ENCODE peak calls at places on chromosomes 1 and 21, in five cellular contexts. Q, T, G, H and W are unnamed samples. For H3K9me3, the result is how much of the 10 kb centered on the place peaks cover.

GRCh38 chr1:198677027-198677426 is 38.2 kb downstream of the PTPRC start:
- DNase-seq in Q (no peak), T (no peak), G (no peak), H (no peak), W (no peak)

GRCh38 chr21:38170283-38170682 is 86.5 kb upstream of the KCNJ15 start:
- DNase-seq in Q (no peak), T (peak), G (no peak), H (peak), W (no peak)

GRCh38 chr1:27360159-27361043 is 6.4 kb downstream of the MAP3K6 start:
- DNase-seq in Q (no peak), T (no peak), G (no peak), H (no peak), W (no peak)

GRCh38 chr1:19341201-19342076 is 29.3 kb downstream of the SLC66A1 start:
- DNase-seq in Q (peak), T (peak), G (peak), H (peak), W (peak)

GRCh38 chr21:30813174-30813573 is at the start of gene KRTAP8-1:
- DNase-seq in Q (no peak), T (no peak), G (no peak), H (no peak), W (no peak)

GRCh38 chr21:42974832-42975820 is 764 bp downstream of the PKNOX1 start:
- DNase-seq in Q (peak), T (peak), G (peak), H (peak), W (peak)

GRCh38 chr1:101190441-101190840 is 46.4 kb upstream of the S1PR1 start:
- DNase-seq in Q (no peak), T (peak), G (no peak), H (peak), W (no peak)

GRCh38 chr1:156845055-156845952 is 13.6 kb downstream of the INSRR start:
- DNase-seq in Q (no peak), T (peak), G (peak), H (no peak), W (no peak)

GRCh38 chr1:53061859-53062714 is at the start of gene PODN:
- DNase-seq in Q (no peak), T (peak), G (peak), H (no peak), W (no peak)

GRCh38 chr1:24413350-24414163 is at the start of gene STPG1:
- DNase-seq in Q (peak), T (peak), G (peak), H (peak), W (peak)

GRCh38 chr1:31910933-31911332 is 27.2 kb downstream of the PTP4A2 start:
- DNase-seq in Q (no peak), T (no peak), G (no peak), H (no peak), W (no peak)

GRCh38 chr1:92728687-92729086 is 56.2 kb downstream of the EVI5 start:
- DNase-seq in Q (no peak), T (peak), G (no peak), H (peak), W (no peak)

GRCh38 chr1:25787477-25788043 is 12.4 kb upstream of the SELENON start:
- DNase-seq in Q (no peak), T (no peak), G (no peak), H (peak), W (no peak)

GRCh38 chr1:154866995-154867795 is 2.9 kb downstream of the KCNN3 start:
- DNase-seq in Q (no peak), T (peak), G (peak), H (peak), W (no peak)

GRCh38 chr1:64087768-64088167 is 115.7 kb upstream of the UBE2U start:
- DNase-seq in Q (no peak), T (peak), G (no peak), H (peak), W (no peak)

GRCh38 chr1:103177146-103177850 is 69.0 kb upstream of the COL11A1 start:
- DNase-seq in Q (no peak), T (no peak), G (no peak), H (peak), W (no peak)

GRCh38 chr21:39863111-39863510 is 4.1 kb upstream of the PCP4 start:
- DNase-seq in Q (no peak), T (no peak), G (no peak), H (no peak), W (no peak)

GRCh38 chr1:8746554-8746953 is 70.9 kb downstream of the RERE start:
- DNase-seq in Q (no peak), T (no peak), G (no peak), H (peak), W (no peak)

GRCh38 chr1:21887216-21887736 is 49.8 kb downstream of the HSPG2 start:
- DNase-seq in Q (no peak), T (no peak), G (peak), H (no peak), W (no peak)

GRCh38 chr21:36478207-36478701 is 1.7 kb downstream of the CLDN14 start:
- DNase-seq in Q (no peak), T (peak), G (no peak), H (peak), W (no peak)

GRCh38 chr1:56525463-56526155 is 53.8 kb downstream of the PLPP3 start:
- DNase-seq in Q (no peak), T (peak), G (no peak), H (peak), W (no peak)

GRCh38 chr1:230827081-230827681 is 41.1 kb downstream of the C1orf198 start:
- DNase-seq in Q (no peak), T (peak), G (no peak), H (peak), W (no peak)

GRCh38 chr1:26922201-26922729 is 722 bp downstream of the NUDC start:
- DNase-seq in Q (no peak), T (peak), G (no peak), H (peak), W (no peak)

GRCh38 chr1:46682064-46682463 is 10.4 kb downstream of the TEX38 start:
- DNase-seq in Q (no peak), T (no peak), G (no peak), H (no peak), W (no peak)

GRCh38 chr1:64917328-64917861 is 49.0 kb downstream of the JAK1 start:
- DNase-seq in Q (no peak), T (peak), G (peak), H (peak), W (no peak)

GRCh38 chr1:17207966-17208418 is 3.1 kb downstream of the PADI1 start:
- DNase-seq in Q (peak), T (peak), G (peak), H (peak), W (peak)

GRCh38 chr21:42338730-42339715 is 11.8 kb downstream of the TFF2 start:
- DNase-seq in Q (no peak), T (no peak), G (no peak), H (no peak), W (no peak)

GRCh38 chr1:8216005-8216404 is 101.9 kb upstream of the SLC45A1 start:
- DNase-seq in Q (no peak), T (no peak), G (no peak), H (peak), W (no peak)

GRCh38 chr21:31346256-31346821 is 2.3 kb upstream of the TIAM1 start:
- DNase-seq in Q (no peak), T (no peak), G (no peak), H (no peak), W (no peak)

GRCh38 chr1:235866207-235866912 is at the start of gene LYST:
- DNase-seq in Q (peak), T (peak), G (peak), H (peak), W (peak)

GRCh38 chr1:233412812-233413211 is 85.3 kb downstream of the MAP3K21 start:
- DNase-seq in Q (no peak), T (no peak), G (no peak), H (no peak), W (no peak)

GRCh38 chr1:64363116-64363515 is 106.8 kb upstream of the CACHD1 start:
- DNase-seq in Q (no peak), T (no peak), G (no peak), H (no peak), W (no peak)

GRCh38 chr1:56967900-56968832 is 2.4 kb upstream of the C8B start:
- DNase-seq in Q (no peak), T (peak), G (no peak), H (peak), W (no peak)

GRCh38 chr1:43582162-43582566 is 51.5 kb downstream of the PTPRF start:
- DNase-seq in Q (no peak), T (peak), G (no peak), H (peak), W (no peak)

GRCh38 chr21:17889171-17889570 is 70.0 kb upstream of the C21orf91 start:
- DNase-seq in Q (no peak), T (no peak), G (no peak), H (no peak), W (no peak)

GRCh38 chr1:219837274-219837993 is 90.9 kb downstream of the SLC30A10 start:
- DNase-seq in Q (no peak), T (peak), G (no peak), H (peak), W (no peak)

GRCh38 chr1:119984771-119985170 is 84.7 kb downstream of the NOTCH2 start:
- DNase-seq in Q (no peak), T (no peak), G (no peak), H (no peak), W (no peak)

GRCh38 chr1:119987112-119987511 is 82.3 kb downstream of the NOTCH2 start:
- DNase-seq in Q (no peak), T (peak), G (no peak), H (peak), W (no peak)

GRCh38 chr1:119988316-119989067 is 81.0 kb downstream of the NOTCH2 start:
- DNase-seq in Q (no peak), T (no peak), G (no peak), H (peak), W (no peak)

GRCh38 chr1:119987689-119988088 is 81.8 kb downstream of the NOTCH2 start:
- DNase-seq in Q (no peak), T (no peak), G (no peak), H (no peak), W (no peak)

DNA sequence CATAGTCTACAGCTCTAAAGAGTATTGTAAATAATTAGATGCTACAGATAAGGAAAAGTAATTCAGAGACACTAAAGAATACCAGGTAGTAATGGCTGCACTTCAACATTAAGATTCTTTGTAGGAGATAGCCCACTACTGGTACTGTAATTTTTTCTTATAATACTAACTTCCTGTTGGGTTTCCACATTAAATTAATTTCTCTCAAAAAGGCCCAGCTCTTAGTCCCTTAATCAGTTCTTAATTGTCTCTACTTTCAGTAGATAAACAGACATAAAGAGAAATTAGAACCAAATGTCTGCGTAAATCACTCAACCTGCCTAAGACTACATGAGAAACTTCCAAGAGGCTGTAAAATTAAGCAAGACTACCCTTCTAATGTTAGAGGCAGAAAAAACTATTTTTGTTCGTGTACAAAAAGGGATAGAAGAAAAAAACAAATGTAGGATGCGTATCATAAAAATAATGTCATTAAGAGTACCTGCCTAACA is 83.4 kb downstream of the NOTCH2 start:
- DNase-seq in Q (no peak), T (no peak), G (no peak), H (no peak), W (no peak)
- H3K9me3 ChIP-seq in Q (under half), T (under half), G (under half), H (under half), W (under half)

GRCh38 chr1:224302947-224303346 is 27.0 kb downstream of the NVL start:
- DNase-seq in Q (no peak), T (no peak), G (no peak), H (peak), W (no peak)

GRCh38 chr1:224304767-224305166 is 25.2 kb downstream of the NVL start:
- DNase-seq in Q (no peak), T (no peak), G (no peak), H (no peak), W (no peak)

GRCh38 chr1:224312025-224312424 is 17.9 kb downstream of the NVL start:
- DNase-seq in Q (no peak), T (no peak), G (no peak), H (no peak), W (no peak)

DNA sequence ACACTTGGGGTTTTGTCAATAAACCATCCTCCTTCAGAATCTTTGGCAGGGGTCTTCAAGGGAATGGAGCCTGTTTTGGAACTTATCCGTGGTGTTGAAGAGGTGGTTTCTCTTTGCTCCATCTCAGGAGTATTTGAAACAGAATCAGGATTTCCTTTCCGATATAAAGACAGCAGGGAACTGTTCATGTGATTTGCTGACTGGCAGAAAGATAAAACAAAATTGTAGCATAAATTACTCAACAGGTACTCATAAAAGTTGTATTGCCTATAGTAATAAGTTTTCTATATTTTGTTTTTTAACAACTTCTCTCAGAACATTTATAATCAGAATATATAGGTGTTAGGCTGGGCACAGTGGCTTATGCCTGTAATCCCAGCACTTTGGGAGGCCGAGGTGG is 21.9 kb downstream of the NVL start:
- DNase-seq in Q (no peak), T (no peak), G (no peak), H (no peak), W (no peak)
- H3K9me3 ChIP-seq in Q (under half), T (under half), G (under half), H (under half), W (under half)

GRCh38 chr1:248127653-248128052 is 17.3 kb upstream of the OR2M5 start:
- DNase-seq in Q (no peak), T (no peak), G (no peak), H (no peak), W (no peak)
- H3K9me3 ChIP-seq in Q (under half), T (under half), G (under half), H (under half), W (under half)

GRCh38 chr21:33022828-33023573 is 2.7 kb upstream of the OLIG2 start:
- DNase-seq in Q (no peak), T (no peak), G (no peak), H (no peak), W (no peak)
- H3K9me3 ChIP-seq in Q (under half), T (under half), G (under half), H (under half), W (under half)

DNA sequence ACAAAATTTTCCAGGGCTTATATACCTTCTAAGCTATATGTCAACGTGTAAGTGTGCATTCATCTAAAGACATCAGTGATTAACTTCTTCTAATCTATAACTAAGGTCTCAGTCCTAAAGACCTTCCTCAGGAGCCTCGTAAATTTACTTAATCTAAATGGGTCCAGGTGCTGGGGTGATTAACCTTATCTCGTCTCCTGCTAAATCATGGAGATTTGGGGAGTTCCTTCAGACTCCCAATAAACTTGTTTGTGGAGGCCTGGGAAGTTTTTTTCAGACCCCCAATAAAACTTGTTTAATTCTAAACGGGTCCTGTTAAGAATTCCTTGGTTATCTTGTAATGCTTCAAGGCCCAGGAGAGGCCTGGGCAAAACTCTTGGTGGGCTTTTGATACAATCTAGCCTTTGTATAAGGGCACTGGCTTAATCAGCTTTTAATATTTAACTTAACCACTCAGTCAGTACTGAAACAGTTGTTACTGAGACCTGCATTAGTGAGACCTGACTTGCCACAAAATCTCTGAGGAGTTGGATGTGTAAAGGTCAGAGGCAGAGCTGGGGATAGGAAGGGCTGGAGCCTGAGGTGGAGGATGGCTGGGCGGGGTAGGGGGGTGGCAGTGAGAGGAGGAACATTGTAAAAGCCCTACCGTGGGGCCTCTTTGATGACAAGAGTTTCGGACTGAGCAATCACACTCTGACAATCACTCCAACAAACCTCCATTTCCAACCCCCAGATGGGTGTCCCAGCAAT is 6.2 kb upstream of the HMGCS2 start:
- DNase-seq in Q (no peak), T (no peak), G (no peak), H (no peak), W (no peak)
- H3K9me3 ChIP-seq in Q (under half), T (under half), G (under half), H (under half), W (under half)

DNA sequence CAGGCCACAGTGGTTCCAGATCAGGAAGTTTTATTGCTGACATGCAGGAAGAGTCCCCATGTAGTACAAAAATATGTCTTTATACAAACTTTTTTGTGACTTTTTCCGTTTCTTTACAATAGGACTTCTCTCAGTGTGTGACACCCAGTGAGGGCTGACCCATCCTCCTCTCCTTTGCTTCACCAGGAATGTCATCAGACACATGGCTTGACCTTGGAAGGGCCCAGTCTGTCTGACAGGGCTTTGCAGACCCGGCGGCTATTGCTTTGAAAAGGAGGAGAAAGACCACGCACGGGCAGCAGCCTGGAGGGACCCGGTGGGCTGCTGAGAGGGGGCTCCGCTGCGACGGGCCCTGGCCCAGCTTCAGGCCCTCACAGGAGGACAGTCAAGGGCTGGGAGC is 16.2 kb upstream of the EVA1B start:
- DNase-seq in Q (no peak), T (no peak), G (peak), H (no peak), W (no peak)
- H3K9me3 ChIP-seq in Q (under half), T (under half), G (under half), H (under half), W (under half)

DNA sequence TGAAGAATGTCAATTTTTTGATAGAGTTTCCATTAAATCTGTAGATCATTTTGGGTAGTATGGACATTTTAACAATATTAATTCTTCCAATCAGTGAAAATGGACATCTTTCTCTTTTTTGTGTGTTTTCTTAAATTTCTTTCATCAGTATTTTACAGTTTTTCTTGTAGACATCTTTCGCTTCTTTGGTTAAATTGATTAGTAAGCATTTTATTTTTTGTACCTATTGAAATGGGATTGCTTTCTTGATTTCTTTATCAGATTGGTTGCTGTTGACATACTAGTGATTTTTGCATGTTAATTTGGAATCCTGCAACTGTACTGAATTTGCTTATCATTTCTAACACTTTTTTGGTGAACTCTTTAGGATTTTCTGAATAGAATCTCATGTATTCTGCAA is 683.2 kb upstream of the NCAM2 start:
- DNase-seq in Q (no peak), T (no peak), G (no peak), H (no peak), W (no peak)
- H3K9me3 ChIP-seq in Q (under half), T (under half), G (under half), H (under half), W (under half)

DNA sequence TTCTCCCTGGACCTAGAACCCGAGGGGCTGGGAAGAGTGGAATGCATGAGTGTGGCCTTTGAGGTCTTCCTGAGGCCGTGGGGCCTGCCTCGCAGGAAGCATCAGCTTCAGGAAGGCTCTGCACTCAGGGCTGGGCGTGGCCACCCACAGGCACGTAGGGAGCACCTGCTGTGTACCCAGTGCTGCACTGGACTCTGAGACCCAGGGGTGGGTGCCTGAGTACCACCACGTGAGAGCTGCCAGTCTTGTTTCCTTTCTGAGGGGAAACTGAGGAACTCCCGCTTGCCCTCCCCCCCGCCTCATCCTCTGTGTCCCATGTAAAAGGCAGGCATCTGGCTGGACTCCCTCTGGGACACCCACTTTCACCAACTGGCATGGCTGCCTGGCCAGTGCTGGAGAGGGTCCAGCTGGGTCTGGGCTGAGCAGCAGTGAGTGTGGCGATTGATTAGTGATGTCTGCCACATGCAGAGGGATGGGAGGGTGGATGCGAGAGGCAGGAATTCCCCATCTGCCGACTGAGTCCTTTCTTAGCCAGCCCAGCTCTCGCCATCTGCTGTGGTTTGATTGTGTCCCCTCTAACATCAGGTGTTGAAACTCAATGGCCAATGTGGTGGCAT is 30.2 kb upstream of the TTC34 start:
- DNase-seq in Q (no peak), T (no peak), G (peak), H (no peak), W (no peak)
- H3K9me3 ChIP-seq in Q (under half), T (under half), G (under half), H (half or more), W (under half)